ENCODE peak calls at places on chromosomes 4 and X, in six cellular contexts. One of them, this sample, is unnamed. For H3K9me3, the result is how much of the 10 kb centered on the place peaks cover.

GRCh38 chr4:167218022-167218608 is 16.2 kb downstream of the SPOCK3 start:
- DNase-seq in Peyer's patch: no peak
- DNase-seq in DND-41: no peak
- DNase-seq in CD4-positive, alpha-beta T cell: no peak
- DNase-seq in K562: no peak
- DNase-seq in GM12878: no peak
- DNase-seq in this sample: no peak

GRCh38 chr4:15677507-15677988 is 4.1 kb upstream of the FAM200B start:
- DNase-seq in Peyer's patch: no peak
- DNase-seq in DND-41: no peak
- DNase-seq in CD4-positive, alpha-beta T cell: no peak
- DNase-seq in K562: no peak
- DNase-seq in GM12878: no peak
- DNase-seq in this sample: no peak

GRCh38 chr4:154836030-154836429 is 55.0 kb downstream of the RBM46 start:
- DNase-seq in Peyer's patch: no peak
- DNase-seq in DND-41: no peak
- DNase-seq in CD4-positive, alpha-beta T cell: no peak
- DNase-seq in K562: no peak
- DNase-seq in GM12878: no peak
- DNase-seq in this sample: no peak

GRCh38 chr4:119615068-119615744 is 13.4 kb downstream of the PDE5A start:
- DNase-seq in Peyer's patch: no peak
- DNase-seq in DND-41: no peak
- DNase-seq in CD4-positive, alpha-beta T cell: no peak
- DNase-seq in K562: no peak
- DNase-seq in GM12878: no peak
- DNase-seq in this sample: no peak

GRCh38 chrX:3295731-3296130 is 50.7 kb downstream of the MXRA5 start:
- DNase-seq in Peyer's patch: no peak
- DNase-seq in DND-41: peak
- DNase-seq in CD4-positive, alpha-beta T cell: no peak
- DNase-seq in K562: peak
- DNase-seq in GM12878: no peak
- DNase-seq in this sample: no peak

GRCh38 chrX:154458954-154459829 is 1.1 kb downstream of the PLXNA3 start:
- DNase-seq in Peyer's patch: peak
- DNase-seq in DND-41: peak
- DNase-seq in CD4-positive, alpha-beta T cell: peak
- DNase-seq in K562: no peak
- DNase-seq in GM12878: no peak
- DNase-seq in this sample: no peak

GRCh38 chrX:148771440-148771839 is 271.0 kb downstream of the AFF2 start:
- DNase-seq in Peyer's patch: no peak
- DNase-seq in DND-41: no peak
- DNase-seq in CD4-positive, alpha-beta T cell: no peak
- DNase-seq in K562: no peak
- DNase-seq in GM12878: no peak
- DNase-seq in this sample: no peak

GRCh38 chr4:75733369-75733768 is 9.0 kb downstream of the USO1 start:
- DNase-seq in Peyer's patch: no peak
- DNase-seq in DND-41: no peak
- DNase-seq in CD4-positive, alpha-beta T cell: no peak
- DNase-seq in K562: no peak
- DNase-seq in GM12878: no peak
- DNase-seq in this sample: no peak

GRCh38 chr4:141158219-141158618 is 24.9 kb upstream of the RNF150 start:
- DNase-seq in Peyer's patch: no peak
- DNase-seq in DND-41: no peak
- DNase-seq in CD4-positive, alpha-beta T cell: no peak
- DNase-seq in K562: peak
- DNase-seq in GM12878: no peak
- DNase-seq in this sample: no peak

GRCh38 chr4:186699298-186699697 is 24.4 kb downstream of the FAT1 start:
- DNase-seq in Peyer's patch: no peak
- DNase-seq in DND-41: no peak
- DNase-seq in CD4-positive, alpha-beta T cell: no peak
- DNase-seq in K562: no peak
- DNase-seq in GM12878: no peak
- DNase-seq in this sample: no peak

GRCh38 chrX:152817082-152817744 is 13.3 kb downstream of the CETN2 start:
- DNase-seq in Peyer's patch: no peak
- DNase-seq in DND-41: peak
- DNase-seq in CD4-positive, alpha-beta T cell: no peak
- DNase-seq in K562: peak
- DNase-seq in GM12878: no peak
- DNase-seq in this sample: no peak

GRCh38 chrX:28609917-28610613 is 22.8 kb downstream of the IL1RAPL1 start:
- DNase-seq in Peyer's patch: no peak
- DNase-seq in DND-41: no peak
- DNase-seq in CD4-positive, alpha-beta T cell: no peak
- DNase-seq in K562: no peak
- DNase-seq in GM12878: no peak
- DNase-seq in this sample: no peak
- H3K27ac ChIP-seq in Peyer's patch: no peak
- H3K27ac ChIP-seq in DND-41: no peak
- H3K27ac ChIP-seq in CD4-positive, alpha-beta T cell: no peak
- H3K27ac ChIP-seq in K562: no peak
- H3K27ac ChIP-seq in GM12878: no peak
- H3K27ac ChIP-seq in this sample: no peak

GRCh38 chr4:29326816-29327215 is 1393.4 kb upstream of the PCDH7 start:
- DNase-seq in Peyer's patch: no peak
- DNase-seq in DND-41: no peak
- DNase-seq in CD4-positive, alpha-beta T cell: no peak
- DNase-seq in K562: no peak
- DNase-seq in GM12878: no peak
- DNase-seq in this sample: no peak

GRCh38 chr4:29320947-29321583 is 1399.1 kb upstream of the PCDH7 start:
- DNase-seq in Peyer's patch: no peak
- DNase-seq in DND-41: no peak
- DNase-seq in CD4-positive, alpha-beta T cell: no peak
- DNase-seq in K562: no peak
- DNase-seq in GM12878: no peak
- DNase-seq in this sample: no peak

DNA sequence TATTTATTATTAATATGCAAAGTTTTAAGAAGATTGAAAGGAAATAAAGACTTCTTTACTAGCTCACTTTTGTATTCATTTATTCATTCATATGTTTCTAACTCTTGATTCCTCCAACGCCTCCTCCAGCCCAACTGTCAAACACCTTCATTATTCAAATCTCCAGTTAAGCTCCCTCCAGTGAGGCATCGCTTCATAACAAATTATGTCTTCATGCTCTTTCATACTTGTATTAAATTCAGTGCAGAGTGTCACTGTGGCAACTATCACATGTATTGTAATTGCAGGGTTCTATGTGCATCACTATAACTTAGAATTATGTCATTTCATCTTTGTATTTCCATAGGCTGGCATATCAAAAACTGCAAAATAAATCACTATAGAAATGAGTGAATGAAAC is 1394.2 kb upstream of the PCDH7 start:
- DNase-seq in Peyer's patch: no peak
- DNase-seq in DND-41: no peak
- DNase-seq in CD4-positive, alpha-beta T cell: no peak
- DNase-seq in K562: no peak
- DNase-seq in GM12878: no peak
- DNase-seq in this sample: no peak
- H3K9me3 ChIP-seq in Peyer's patch: under half
- H3K9me3 ChIP-seq in DND-41: under half
- H3K9me3 ChIP-seq in CD4-positive, alpha-beta T cell: under half
- H3K9me3 ChIP-seq in K562: under half
- H3K9me3 ChIP-seq in GM12878: under half
- H3K9me3 ChIP-seq in this sample: under half

DNA sequence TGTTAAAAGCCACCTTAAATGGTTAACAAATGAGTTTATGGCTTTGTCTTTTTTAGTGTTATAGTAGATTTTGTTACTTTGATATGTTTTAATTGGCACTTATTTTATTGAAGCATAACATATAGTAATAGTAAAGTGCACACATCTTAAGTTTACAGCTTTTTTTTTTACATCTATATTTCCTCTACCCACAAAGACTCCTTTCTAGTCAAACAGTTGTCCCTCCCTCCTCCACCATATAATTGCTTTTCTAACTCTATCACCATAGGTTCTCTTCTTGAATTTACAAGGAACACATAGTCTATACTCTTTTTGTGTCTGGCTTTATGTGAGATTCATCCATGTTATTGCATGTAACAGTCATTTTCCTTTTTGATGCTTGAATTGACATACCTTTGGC is 71.5 kb downstream of the PDK3 start:
- DNase-seq in Peyer's patch: no peak
- DNase-seq in DND-41: no peak
- DNase-seq in CD4-positive, alpha-beta T cell: no peak
- DNase-seq in K562: no peak
- DNase-seq in GM12878: no peak
- DNase-seq in this sample: no peak
- H3K27ac ChIP-seq in Peyer's patch: no peak
- H3K27ac ChIP-seq in DND-41: no peak
- H3K27ac ChIP-seq in CD4-positive, alpha-beta T cell: no peak
- H3K27ac ChIP-seq in K562: no peak
- H3K27ac ChIP-seq in GM12878: no peak
- H3K27ac ChIP-seq in this sample: no peak

GRCh38 chrX:1502241-1502640 is 34.7 kb downstream of the P2RY8 start:
- DNase-seq in Peyer's patch: no peak
- DNase-seq in DND-41: no peak
- DNase-seq in CD4-positive, alpha-beta T cell: no peak
- DNase-seq in K562: no peak
- DNase-seq in GM12878: no peak
- DNase-seq in this sample: peak
- H3K9me3 ChIP-seq in Peyer's patch: under half
- H3K9me3 ChIP-seq in DND-41: under half
- H3K9me3 ChIP-seq in CD4-positive, alpha-beta T cell: under half
- H3K9me3 ChIP-seq in K562: under half
- H3K9me3 ChIP-seq in GM12878: under half
- H3K9me3 ChIP-seq in this sample: under half